ENCODE peak calls at places on chromosomes 16 and 17, in five cellular contexts. O is IMR-90, P is neuronal stem cell, E is H1, J is mesenchymal stem cell. W is an unnamed sample. For H3K27me3, the result is how much of the 10 kb centered on the place peaks cover.

GRCh38 chr17:40442392-40443195 is 656 bp upstream of the IGFBP4 start:
- DNase-seq in O (peak), P (no peak), E (no peak), J (peak), W (peak)

GRCh38 chr17:60327122-60327869 is 64.6 kb downstream of the USP32 start:
- DNase-seq in O (no peak), P (peak), E (peak), J (no peak), W (peak)

GRCh38 chr17:7014995-7015586 is 2.7 kb downstream of the RNASEK start:
- DNase-seq in O (peak), P (no peak), E (no peak), J (peak), W (no peak)

GRCh38 chr16:85986931-85987749 is 88.2 kb downstream of the IRF8 start:
- DNase-seq in O (no peak), P (peak), E (peak), J (peak), W (peak)

GRCh38 chr17:7557825-7558543 is 566 bp upstream of the TNFSF13 start:
- DNase-seq in O (peak), P (no peak), E (peak), J (no peak), W (peak)

GRCh38 chr16:56994311-56994710 is 5.0 kb downstream of the NLRC5 start:
- DNase-seq in O (no peak), P (no peak), E (no peak), J (no peak), W (no peak)

GRCh38 chr17:35807371-35808144 is 1.7 kb upstream of the TAF15 start:
- DNase-seq in O (peak), P (no peak), E (no peak), J (peak), W (no peak)

GRCh38 chr17:35674552-35674951 is 56.9 kb upstream of the RASL10B start:
- DNase-seq in O (no peak), P (no peak), E (no peak), J (no peak), W (no peak)

GRCh38 chr17:78394209-78394608 is 15.8 kb downstream of the PGS1 start:
- DNase-seq in O (no peak), P (no peak), E (no peak), J (no peak), W (no peak)

GRCh38 chr16:80742331-80742730 is 62.1 kb downstream of the CDYL2 start:
- DNase-seq in O (no peak), P (no peak), E (no peak), J (no peak), W (no peak)

GRCh38 chr16:78993342-78993741 is 607.2 kb downstream of the MAF start:
- DNase-seq in O (no peak), P (no peak), E (no peak), J (no peak), W (no peak)

GRCh38 chr16:56710181-56710737 is 19.7 kb upstream of the NUP93 start:
- DNase-seq in O (no peak), P (no peak), E (no peak), J (no peak), W (no peak)

GRCh38 chr16:53372942-53373871 is 61.1 kb upstream of the RBL2 start:
- DNase-seq in O (no peak), P (no peak), E (peak), J (no peak), W (peak)

GRCh38 chr17:78108726-78109488 is 19.6 kb downstream of the TMC6 start:
- DNase-seq in O (no peak), P (no peak), E (no peak), J (no peak), W (no peak)

GRCh38 chr16:19348578-19349315 is 63.2 kb downstream of the CLEC19A start:
- DNase-seq in O (no peak), P (peak), E (peak), J (no peak), W (peak)

GRCh38 chr17:77233635-77234334 is 93.0 kb downstream of the SEC14L1 start:
- DNase-seq in O (peak), P (no peak), E (no peak), J (peak), W (no peak)

GRCh38 chr17:58387834-58388233 is 29.5 kb downstream of the RNF43 start:
- DNase-seq in O (no peak), P (no peak), E (no peak), J (no peak), W (no peak)

GRCh38 chr17:44556114-44556853 is 1.0 kb upstream of the FZD2 start:
- DNase-seq in O (peak), P (peak), E (peak), J (peak), W (peak)

GRCh38 chr17:50344712-50345380 is 1.1 kb upstream of the XYLT2 start:
- DNase-seq in O (no peak), P (no peak), E (no peak), J (no peak), W (peak)

GRCh38 chr16:81798311-81799137 is 19.4 kb downstream of the PLCG2 start:
- DNase-seq in O (no peak), P (no peak), E (no peak), J (no peak), W (no peak)

GRCh38 chr16:87044829-87045228 is 272.4 kb downstream of the C16orf95 start:
- DNase-seq in O (no peak), P (no peak), E (no peak), J (no peak), W (no peak)

GRCh38 chr16:87047221-87048037 is 269.8 kb downstream of the C16orf95 start:
- DNase-seq in O (peak), P (no peak), E (no peak), J (no peak), W (no peak)

GRCh38 chr16:87045462-87046216 is 271.6 kb downstream of the C16orf95 start:
- DNase-seq in O (no peak), P (no peak), E (no peak), J (no peak), W (no peak)

GRCh38 chr16:87048038-87048743 is 269.0 kb downstream of the C16orf95 start:
- DNase-seq in O (no peak), P (no peak), E (no peak), J (no peak), W (no peak)

DNA sequence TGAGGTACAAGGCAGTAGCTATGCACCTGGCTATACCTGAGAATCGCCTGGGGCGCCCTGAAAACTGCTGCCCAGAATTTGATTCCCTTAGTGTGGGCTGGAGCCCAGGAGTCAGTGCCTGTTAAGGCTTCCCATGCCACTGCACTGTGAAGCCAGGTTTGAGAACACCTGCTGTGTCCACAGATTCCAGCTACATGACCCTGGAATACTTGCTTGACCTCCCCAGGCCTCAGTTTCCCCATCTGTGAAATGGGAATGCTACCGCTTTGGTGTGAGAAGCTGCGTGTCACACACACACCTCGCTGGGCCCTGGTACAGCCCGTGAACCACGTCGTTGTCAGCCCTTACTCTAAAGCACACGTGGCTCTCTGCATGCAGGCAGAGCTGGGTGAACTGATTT is 271.0 kb downstream of the C16orf95 start:
- DNase-seq in O (no peak), P (no peak), E (no peak), J (no peak), W (no peak)
- H3K27me3 ChIP-seq in O (under half), P (under half), E (under half), J (half or more), W (under half)

DNA sequence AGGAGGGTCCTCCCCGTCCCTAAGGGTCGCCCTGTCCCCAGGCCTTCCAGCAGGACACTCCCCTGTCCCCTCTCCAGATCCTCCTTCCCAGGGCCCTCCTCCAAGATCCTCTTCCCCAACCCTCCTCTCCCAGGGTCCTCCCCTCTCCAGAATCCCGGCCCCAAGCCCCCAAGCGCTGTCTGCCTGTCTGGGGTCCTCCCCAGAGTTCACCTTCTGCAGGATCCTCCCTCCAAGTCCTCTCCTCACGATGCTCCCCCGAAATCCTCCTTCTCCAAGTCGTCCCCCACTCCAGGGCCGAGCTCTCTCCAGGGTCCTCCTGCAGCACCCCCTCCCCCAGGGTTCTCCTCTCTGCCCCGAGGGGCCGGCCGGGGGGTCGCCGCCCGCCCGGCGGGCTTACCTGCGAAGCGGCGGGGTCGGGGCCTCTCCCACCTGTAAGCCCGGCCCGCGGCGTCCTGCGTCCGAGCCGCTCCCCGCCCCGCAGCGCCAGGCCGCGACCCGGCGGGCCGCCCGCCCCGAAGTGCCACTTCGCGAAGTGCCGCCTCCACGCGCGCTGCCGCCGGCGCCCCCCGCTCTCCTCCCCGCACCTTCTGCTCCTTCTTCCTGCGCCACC is 678 bp upstream of the BAIAP2 start:
- DNase-seq in O (no peak), P (no peak), E (no peak), J (peak), W (peak)
- H4K8ac ChIP-seq in O (no peak), P (no peak), E (peak), J (peak), W (no peak)

GRCh38 chr17:9023389-9024210 is 2.3 kb downstream of the NTN1 start:
- DNase-seq in O (no peak), P (no peak), E (peak), J (no peak), W (no peak)
- H3K27me3 ChIP-seq in O (under half), P (under half), E (half or more), J (half or more), W (half or more)

DNA sequence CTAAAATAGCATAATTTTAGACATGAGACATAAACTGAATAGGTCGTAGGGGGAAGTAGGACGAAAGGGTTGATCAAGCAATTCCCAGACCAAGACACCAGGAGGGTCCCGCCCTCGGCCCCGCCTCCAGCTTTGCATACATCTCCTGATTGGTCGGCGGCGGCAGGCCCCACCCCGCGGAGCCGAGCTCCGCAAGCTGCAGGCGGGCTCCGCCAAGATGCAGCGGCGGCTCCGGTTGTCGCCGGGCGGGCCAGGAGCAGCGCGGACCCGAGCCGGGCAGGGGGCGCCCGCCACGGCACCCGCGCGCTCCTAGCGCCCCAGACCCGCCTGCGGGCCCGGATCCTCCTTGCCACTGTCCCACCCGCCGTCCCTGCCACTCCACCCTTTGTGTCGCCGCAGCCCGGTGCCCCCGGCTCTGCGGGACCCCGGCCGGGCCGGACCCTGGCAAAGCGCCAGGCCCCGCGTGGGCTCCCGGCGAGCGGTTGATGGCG is at the start of gene CDR2L:
- DNase-seq in O (peak), P (peak), E (peak), J (peak), W (peak)
- H4K8ac ChIP-seq in O (peak), P (no peak), E (peak), J (peak), W (no peak)

GRCh38 chr17:48311324-48311723 is 118.7 kb downstream of the SKAP1 start:
- DNase-seq in O (no peak), P (no peak), E (no peak), J (no peak), W (no peak)

GRCh38 chr17:48308591-48308990 is 121.4 kb downstream of the SKAP1 start:
- DNase-seq in O (no peak), P (no peak), E (no peak), J (no peak), W (no peak)

GRCh38 chr17:48307814-48308411 is 122.1 kb downstream of the SKAP1 start:
- DNase-seq in O (peak), P (peak), E (no peak), J (peak), W (peak)

GRCh38 chr17:48313096-48313495 is 116.9 kb downstream of the SKAP1 start:
- DNase-seq in O (no peak), P (no peak), E (no peak), J (no peak), W (no peak)

GRCh38 chr17:48310748-48311213 is 119.2 kb downstream of the SKAP1 start:
- DNase-seq in O (no peak), P (peak), E (no peak), J (no peak), W (peak)
- H3K27me3 ChIP-seq in O (half or more), P (under half), E (under half), J (under half), W (under half)

GRCh38 chr17:45579529-45580495 is 89.3 kb upstream of the PLEKHM1 start:
- DNase-seq in O (no peak), P (no peak), E (peak), J (peak), W (peak)

GRCh38 chr17:45580914-45581313 is 90.4 kb upstream of the PLEKHM1 start:
- DNase-seq in O (no peak), P (no peak), E (no peak), J (peak), W (no peak)

GRCh38 chr17:45581860-45582259 is 91.3 kb upstream of the PLEKHM1 start:
- DNase-seq in O (no peak), P (no peak), E (no peak), J (peak), W (no peak)

GRCh38 chr17:45578516-45579455 is 88.3 kb upstream of the PLEKHM1 start:
- DNase-seq in O (no peak), P (no peak), E (no peak), J (peak), W (peak)

GRCh38 chr17:45584092-45585036 is 93.8 kb upstream of the PLEKHM1 start:
- DNase-seq in O (peak), P (peak), E (peak), J (peak), W (peak)
- H4K8ac ChIP-seq in O (peak), P (peak), E (peak), J (peak), W (peak)

GRCh38 chr17:45976755-45977505 is 22.1 kb upstream of the STH start:
- DNase-seq in O (peak), P (no peak), E (no peak), J (peak), W (no peak)
- H3K27me3 ChIP-seq in O (under half), P (under half), E (under half), J (half or more), W (under half)

DNA sequence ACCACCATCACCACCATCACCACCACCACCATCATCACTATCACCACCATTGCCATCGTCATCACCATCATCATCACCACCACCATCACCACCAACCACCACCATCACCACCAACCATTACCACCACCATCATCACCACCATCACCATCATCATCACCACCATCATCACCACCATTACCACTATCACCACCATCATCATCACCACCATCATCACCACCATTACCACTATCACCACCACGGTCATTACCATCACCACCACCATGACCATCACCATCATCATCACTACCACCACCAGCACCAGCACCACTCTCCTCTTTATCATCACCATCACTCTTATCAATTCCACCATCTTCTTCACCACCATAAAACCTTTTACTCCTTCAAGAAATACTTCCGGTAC is 1.1 kb upstream of the TMEM114 start:
- DNase-seq in O (no peak), P (no peak), E (no peak), J (no peak), W (no peak)
- H4K8ac ChIP-seq in O (no peak), P (no peak), E (no peak), J (no peak), W (no peak)

GRCh38 chr16:73066927-73067670 is 19.2 kb upstream of the ZFHX3 start:
- DNase-seq in O (peak), P (no peak), E (peak), J (peak), W (no peak)

GRCh38 chr16:73064227-73064995 is 16.5 kb upstream of the ZFHX3 start:
- DNase-seq in O (peak), P (peak), E (peak), J (peak), W (peak)

GRCh38 chr16:73064996-73065349 is 17.0 kb upstream of the ZFHX3 start:
- DNase-seq in O (no peak), P (peak), E (no peak), J (no peak), W (peak)

GRCh38 chr16:73066321-73066926 is 18.5 kb upstream of the ZFHX3 start:
- DNase-seq in O (no peak), P (peak), E (peak), J (no peak), W (no peak)

DNA sequence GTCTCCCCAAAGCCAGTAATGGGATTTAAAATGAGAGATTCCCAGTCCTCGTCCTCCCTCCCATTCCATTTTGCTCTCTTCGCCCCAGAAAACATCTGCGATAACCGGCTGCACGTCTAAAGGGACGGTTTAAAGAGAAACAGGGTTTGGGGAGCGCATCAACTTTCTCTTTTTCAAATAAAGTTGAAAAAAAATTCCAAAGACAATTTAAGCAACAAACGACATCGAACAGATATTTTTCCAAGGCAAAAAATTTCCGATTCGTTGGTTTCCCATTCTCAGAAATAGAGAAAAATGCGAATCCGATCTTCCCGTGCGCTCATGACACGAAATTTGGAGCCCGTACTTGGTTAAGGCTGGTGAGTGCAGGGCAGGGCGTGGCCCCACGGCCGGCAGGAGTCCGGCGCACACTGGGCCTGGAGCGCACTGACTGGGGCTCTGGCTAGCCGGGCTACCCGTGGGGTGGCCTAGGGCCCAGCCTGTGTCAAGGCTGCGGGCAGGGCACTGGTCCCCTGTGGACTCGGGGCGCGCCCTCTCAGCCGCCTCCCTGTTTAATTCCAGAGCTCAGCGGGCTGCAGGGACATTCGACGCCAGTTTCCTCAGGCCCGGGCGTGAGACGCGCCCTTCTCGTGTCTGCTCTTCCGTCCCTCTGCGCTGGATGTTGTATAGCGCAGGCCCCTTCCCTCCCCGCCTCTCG is 17.8 kb upstream of the ZFHX3 start:
- DNase-seq in O (no peak), P (peak), E (peak), J (peak), W (peak)
- H3K27me3 ChIP-seq in O (under half), P (half or more), E (half or more), J (under half), W (half or more)